ENCODE peak calls at places on chromosomes 6 and 20, in four cellular contexts. I, O, V and J are unnamed samples. For H3K4me1, the result is how much of the 10 kb centered on the place peaks cover.

GRCh38 chr6:157455731-157456523 is 74.9 kb downstream of the ZDHHC14 start:
- DNase-seq in V (no peak), I (peak), O (no peak), J (no peak)

GRCh38 chr6:166757226-166758135 is 130.4 kb upstream of the RPS6KA2 start:
- DNase-seq in I (no peak), V (no peak), O (no peak), J (no peak)

GRCh38 chr20:22425344-22426295 is 158.8 kb downstream of the FOXA2 start:
- DNase-seq in V (no peak), I (no peak), O (peak), J (no peak)

GRCh38 chr6:86765211-86765610 is 172.1 kb upstream of the HTR1E start:
- DNase-seq in O (no peak), V (no peak), I (no peak), J (no peak)

GRCh38 chr6:111938710-111939109 is 65.5 kb upstream of the FYN start:
- DNase-seq in I (no peak), V (no peak), O (peak), J (no peak)

GRCh38 chr20:10970109-10970508 is 296.3 kb upstream of the JAG1 start:
- DNase-seq in V (no peak), I (no peak), O (no peak), J (no peak)

GRCh38 chr6:99603421-99604160 is 3.0 kb upstream of the PRDM13 start:
- DNase-seq in I (no peak), O (no peak), V (no peak), J (no peak)

GRCh38 chr6:37056112-37056403 is 50.6 kb downstream of the FGD2 start:
- DNase-seq in O (no peak), I (no peak), V (no peak), J (no peak)

GRCh38 chr6:138688580-138688979 is 85.0 kb upstream of the CCDC28A start:
- DNase-seq in V (no peak), I (no peak), O (no peak), J (no peak)

GRCh38 chr20:18144541-18145099 is 7.0 kb downstream of the KAT14 start:
- DNase-seq in V (no peak), I (no peak), O (peak), J (no peak)

GRCh38 chr6:125198285-125199009 is 44.9 kb downstream of the TPD52L1 start:
- DNase-seq in V (no peak), O (no peak), I (no peak), J (no peak)

GRCh38 chr6:163386329-163386910 is 28.1 kb upstream of the QKI start:
- DNase-seq in O (no peak), I (no peak), V (no peak), J (no peak)

GRCh38 chr6:150058231-150058792 is 10.6 kb downstream of the ULBP3 start:
- DNase-seq in I (no peak), V (no peak), O (no peak), J (no peak)

GRCh38 chr20:4585758-4586157 is 136.0 kb upstream of the PRND start:
- DNase-seq in V (no peak), I (no peak), O (no peak), J (no peak)

GRCh38 chr6:158092806-158093205 is 75.3 kb downstream of the SERAC1 start:
- DNase-seq in O (no peak), I (no peak), V (no peak), J (no peak)

GRCh38 chr20:50729925-50730764 is 1.2 kb upstream of the PARD6B start:
- DNase-seq in O (peak), I (peak), V (no peak), J (no peak)

GRCh38 chr6:118843685-118844390 is 50.1 kb upstream of the ASF1A start:
- DNase-seq in I (no peak), O (no peak), V (no peak), J (no peak)

GRCh38 chr20:6007094-6007528 is 46.7 kb downstream of the LRRN4 start:
- DNase-seq in V (no peak), O (peak), I (no peak), J (no peak)

GRCh38 chr20:24411003-24411402 is 58.4 kb upstream of the SYNDIG1 start:
- DNase-seq in V (no peak), O (no peak), I (no peak), J (no peak)

GRCh38 chr6:158611039-158611438 is 33.5 kb downstream of the DYNLT1 start:
- DNase-seq in V (no peak), O (no peak), I (no peak), J (no peak)

GRCh38 chr6:143276436-143276835 is 174.1 kb downstream of the ADAT2 start:
- DNase-seq in I (no peak), O (no peak), V (no peak), J (no peak)

GRCh38 chr20:33034115-33034514 is 2.7 kb downstream of the BPIFB6 start:
- DNase-seq in I (no peak), O (no peak), V (no peak), J (no peak)
- H3K4me1 ChIP-seq in I (under half), O (under half), V (under half), J (under half)

DNA sequence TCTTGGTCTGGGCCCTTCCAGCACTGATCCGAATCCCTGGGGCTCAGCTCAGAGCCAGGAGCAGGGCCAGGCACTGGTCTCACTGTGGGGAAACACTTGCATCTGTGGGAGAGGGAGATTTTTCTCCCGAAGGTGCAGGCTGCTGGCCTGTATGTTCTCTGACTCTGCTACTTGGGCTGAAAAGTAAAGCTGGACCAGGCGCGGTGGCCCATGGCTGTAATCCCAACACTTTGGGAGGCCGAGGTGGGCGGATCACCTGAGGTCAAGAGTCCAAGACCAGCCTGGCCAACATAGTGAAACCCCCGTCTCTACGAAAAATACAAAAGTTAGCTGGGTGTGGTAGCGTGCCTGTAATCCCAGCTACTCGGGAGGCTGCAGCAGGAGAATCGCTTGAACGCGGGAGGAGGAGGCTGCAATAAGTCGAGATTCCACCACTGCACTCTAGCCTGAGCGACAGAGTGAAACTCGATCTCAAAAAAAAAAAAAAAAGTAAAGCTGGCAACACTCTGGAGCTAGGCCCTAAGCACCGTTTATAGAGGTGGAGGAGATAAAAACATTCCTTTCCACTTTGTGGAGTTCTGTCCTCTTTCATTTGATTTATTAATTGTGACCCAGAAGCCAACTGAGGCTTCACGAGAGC is 41.7 kb downstream of the JPH2 start:
- DNase-seq in I (no peak), O (no peak), V (no peak), J (no peak)
- H3K4me1 ChIP-seq in I (under half), O (under half), V (under half), J (under half)

GRCh38 chr20:7822772-7823171 is 117.5 kb downstream of the HAO1 start:
- DNase-seq in O (no peak), V (no peak), I (no peak), J (no peak)

GRCh38 chr20:7818477-7818876 is 121.8 kb downstream of the HAO1 start:
- DNase-seq in O (no peak), I (no peak), V (no peak), J (no peak)

DNA sequence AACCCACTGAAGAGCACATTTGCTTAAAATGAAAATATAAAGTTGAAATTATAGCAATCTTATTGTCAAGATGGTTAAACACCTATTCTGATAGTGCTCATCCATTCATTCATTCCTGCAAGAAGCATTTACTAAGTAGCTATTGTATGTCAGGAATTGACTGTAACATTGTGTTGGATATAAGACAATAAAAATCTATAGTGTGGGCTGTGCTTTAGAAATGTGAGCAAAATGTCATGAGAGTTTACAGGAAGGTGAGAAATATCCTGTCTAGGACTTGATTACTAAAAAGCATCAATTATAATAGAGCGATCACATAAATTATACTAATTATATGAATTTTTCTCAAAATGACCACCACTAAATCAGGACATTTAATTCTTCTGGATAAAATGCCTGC is 123.0 kb downstream of the HAO1 start:
- DNase-seq in V (no peak), O (no peak), I (no peak), J (no peak)
- H3K4me1 ChIP-seq in V (under half), O (under half), I (under half), J (under half)

GRCh38 chr20:62136283-62137091 is 6.7 kb downstream of the PSMA7 start:
- DNase-seq in O (peak), I (peak), V (peak), J (peak)
- H3K4me1 ChIP-seq in O (under half), I (under half), V (under half), J (under half)